ENCODE peak calls at places on chromosomes 11 and 22, in eight cellular contexts. S is IMR-90, R is uterus, A is body of pancreas, U is H1, V is K562, I is right lobe of liver, Z is prostate gland. E is an unnamed sample.

GRCh38 chr22:40189979-40190378 is 12.3 kb downstream of the TNRC6B start:
- DNase-seq in A (no peak), V (no peak), S (peak; percentile 26), Z (no peak), R (no peak), I (no peak), U (no peak), E (no peak)

GRCh38 chr22:19849800-19850481 is 4.7 kb downstream of the GNB1L start:
- DNase-seq in Z (peak; percentile 90), V (no peak), S (no peak), A (peak; percentile 55), U (no peak), I (peak; percentile 20), R (no peak), E (no peak)

GRCh38 chr22:49751968-49752597 is 75.6 kb downstream of the BRD1 start:
- DNase-seq in S (no peak), Z (no peak), I (no peak), R (no peak), A (no peak), U (no peak), V (peak; percentile 67), E (no peak)

GRCh38 chr11:93143800-93144199 is 54.0 kb downstream of the SLC36A4 start:
- DNase-seq in S (peak; percentile 33), U (no peak), A (no peak), Z (no peak), I (no peak), V (no peak), R (no peak), E (no peak)

GRCh38 chr22:30859714-30860095 is 108.9 kb downstream of the MORC2 start:
- DNase-seq in A (no peak), S (no peak), R (no peak), V (peak; percentile 4), I (peak; percentile 18), U (no peak), Z (no peak), E (no peak)

GRCh38 chr11:125085301-125086081 is 22.4 kb downstream of the SLC37A2 start:
- DNase-seq in I (no peak), S (no peak), R (no peak), V (no peak), U (no peak), Z (no peak), A (no peak), E (no peak)

GRCh38 chr11:131867457-131868257 is 497.2 kb downstream of the NTM start:
- DNase-seq in V (no peak), I (peak; percentile 64), A (peak; percentile 78), Z (peak; percentile 35), U (peak; percentile 68), R (peak; percentile 55), S (peak; percentile 89), E (peak; percentile 47)

GRCh38 chr22:27406389-27406861 is 395.1 kb downstream of the MN1 start:
- DNase-seq in R (no peak), S (peak; percentile 22), I (no peak), Z (no peak), A (no peak), U (no peak), V (no peak), E (no peak)

GRCh38 chr11:105297463-105297862 is 157.9 kb upstream of the CARD18 start:
- DNase-seq in I (no peak), S (peak; percentile 73), R (no peak), U (no peak), Z (no peak), A (no peak), V (no peak), E (no peak)
- TF ChIP-seq POLR2A in I (no peak), S (no peak), R (no peak), U (no peak), Z (no peak), A (no peak), V (no peak), E (no peak)

DNA sequence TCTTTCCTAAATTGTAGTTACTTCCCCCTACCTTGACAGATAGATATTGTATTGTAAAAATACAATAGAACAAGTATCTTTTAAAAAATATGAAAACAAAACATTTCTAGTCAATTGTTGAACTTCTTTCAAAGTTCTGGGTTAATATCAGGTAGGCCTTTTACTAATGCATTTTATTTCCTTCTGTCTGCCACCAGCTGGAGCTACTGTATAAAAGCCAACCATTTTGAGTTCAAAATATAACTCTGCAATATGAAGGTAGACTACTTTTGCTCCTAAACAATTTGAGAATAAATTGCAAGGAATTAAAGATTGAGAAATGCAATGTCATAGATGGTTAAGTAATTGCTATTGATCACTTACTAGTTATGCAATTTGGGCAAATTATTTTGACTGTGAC is 22.1 kb upstream of the LIN7C start:
- DNase-seq in I (no peak), S (no peak), A (no peak), R (no peak), V (no peak), Z (no peak), U (no peak), E (no peak)
- TF ChIP-seq CTCF in I (peak; percentile 32), S (no peak), A (no peak), R (no peak), V (no peak), Z (no peak), U (no peak), E (no peak)

GRCh38 chr22:37287550-37287951 is 5.2 kb downstream of the CYTH4 start:
- DNase-seq in Z (no peak), S (no peak), A (no peak), U (no peak), I (no peak), V (no peak), R (no peak), E (no peak)
- H3K4me1 ChIP-seq in Z (no peaks in the 10 kb centered on the region), S (peaks cover 3% of the 10 kb centered on the region), A (no peaks in the 10 kb centered on the region), U (no peaks in the 10 kb centered on the region), I (no peaks in the 10 kb centered on the region), V (no peaks in the 10 kb centered on the region), R (no peaks in the 10 kb centered on the region), E (no peaks in the 10 kb centered on the region)

GRCh38 chr11:2928605-2929510 is at the start of gene PHLDA2:
- DNase-seq in U (no peak), S (peak; percentile 85), V (peak; percentile 75), I (peak; percentile 76), Z (no peak), A (peak; percentile 75), R (no peak), E (peak; percentile 73)
- TF ChIP-seq POLR2A in U (peak; percentile 59), S (peak; percentile 98), V (peak; percentile 95), I (peak; percentile 88), Z (peak; percentile 73), A (peak; percentile 84), R (no peak), E (peak; percentile 95)

DNA sequence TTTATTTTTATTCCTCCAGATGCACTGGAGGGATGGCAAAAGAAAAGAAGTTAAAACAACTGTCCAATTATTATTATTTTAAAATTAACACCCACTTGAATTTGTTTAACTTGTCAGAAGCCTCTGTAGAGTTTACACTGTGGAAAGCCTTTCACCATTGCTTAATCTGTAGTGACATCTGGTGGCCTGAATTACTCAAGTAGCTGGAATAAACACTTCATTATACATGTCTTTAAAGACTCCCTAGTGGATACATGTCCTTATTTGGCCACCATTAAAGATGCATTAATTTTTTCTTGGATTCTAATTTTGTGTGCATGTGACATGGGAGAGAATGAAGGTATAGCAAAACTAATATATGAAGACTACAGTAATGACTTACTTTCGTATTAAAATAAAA is 1496.5 kb downstream of the FAM181B start:
- DNase-seq in Z (peak; percentile 25), R (no peak), U (no peak), I (no peak), S (peak; percentile 4), V (no peak), A (no peak), E (no peak)
- TF ChIP-seq CTCF in Z (peak; percentile 67), R (peak; percentile 14), U (no peak), I (peak; percentile 36), S (peak; percentile 29), V (no peak), A (no peak), E (peak; percentile 7)

DNA sequence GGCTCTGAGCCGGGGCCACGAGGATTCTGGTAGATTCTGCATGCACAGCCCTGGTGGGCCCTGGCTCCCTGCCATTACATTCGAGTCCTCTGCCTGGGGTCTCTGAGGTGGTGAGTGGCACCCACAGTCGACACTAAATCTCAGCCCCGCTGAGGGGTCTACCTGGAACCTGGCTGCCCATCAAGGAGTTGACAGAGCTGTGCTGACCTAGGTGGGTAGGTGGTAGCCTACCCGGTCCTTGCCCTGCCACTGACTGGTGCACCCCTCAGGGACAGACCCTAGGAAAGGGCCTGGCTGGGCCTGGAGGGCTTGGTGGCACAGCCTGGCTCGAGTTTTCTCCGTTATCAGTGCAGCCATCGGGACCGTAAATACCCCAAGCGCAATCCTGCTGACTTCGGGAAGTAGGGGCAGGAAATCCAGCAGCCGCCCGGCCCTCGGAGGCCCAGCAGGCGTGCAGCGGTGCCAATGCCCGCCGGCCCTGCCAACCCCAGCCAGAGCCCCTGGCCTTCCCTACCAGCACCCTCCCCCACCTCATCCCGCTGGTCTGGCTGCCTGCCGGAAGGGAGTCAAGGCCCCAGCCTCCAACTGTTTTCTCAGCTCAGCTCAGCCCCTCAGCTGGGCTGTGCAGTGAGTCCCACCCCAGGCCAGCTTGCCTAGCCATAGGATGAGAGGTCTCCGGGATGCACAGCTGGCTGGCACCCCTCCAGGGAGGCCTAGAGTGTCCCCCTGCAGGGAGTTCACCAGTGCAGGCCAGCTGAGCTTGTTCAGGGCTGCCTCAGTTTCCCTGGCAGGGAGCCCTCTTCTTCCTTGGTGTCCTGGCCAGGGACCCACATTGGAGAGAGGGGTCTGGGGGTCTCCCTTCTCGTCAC is 80.4 kb upstream of the KCNQ1OT1 start:
- DNase-seq in I (peak; percentile 57), A (peak; percentile 50), V (peak; percentile 30), R (peak; percentile 26), U (no peak), Z (peak; percentile 4), S (no peak), E (peak; percentile 10)
- H3K4me1 ChIP-seq in I (peaks cover 16% of the 10 kb centered on the region), A (peaks cover 49% of the 10 kb centered on the region), V (peaks cover 59% of the 10 kb centered on the region), R (peaks cover 4% of the 10 kb centered on the region), U (no peaks in the 10 kb centered on the region), Z (peaks cover 16% of the 10 kb centered on the region), S (peaks cover 22% of the 10 kb centered on the region), E (peaks cover 34% of the 10 kb centered on the region)

DNA sequence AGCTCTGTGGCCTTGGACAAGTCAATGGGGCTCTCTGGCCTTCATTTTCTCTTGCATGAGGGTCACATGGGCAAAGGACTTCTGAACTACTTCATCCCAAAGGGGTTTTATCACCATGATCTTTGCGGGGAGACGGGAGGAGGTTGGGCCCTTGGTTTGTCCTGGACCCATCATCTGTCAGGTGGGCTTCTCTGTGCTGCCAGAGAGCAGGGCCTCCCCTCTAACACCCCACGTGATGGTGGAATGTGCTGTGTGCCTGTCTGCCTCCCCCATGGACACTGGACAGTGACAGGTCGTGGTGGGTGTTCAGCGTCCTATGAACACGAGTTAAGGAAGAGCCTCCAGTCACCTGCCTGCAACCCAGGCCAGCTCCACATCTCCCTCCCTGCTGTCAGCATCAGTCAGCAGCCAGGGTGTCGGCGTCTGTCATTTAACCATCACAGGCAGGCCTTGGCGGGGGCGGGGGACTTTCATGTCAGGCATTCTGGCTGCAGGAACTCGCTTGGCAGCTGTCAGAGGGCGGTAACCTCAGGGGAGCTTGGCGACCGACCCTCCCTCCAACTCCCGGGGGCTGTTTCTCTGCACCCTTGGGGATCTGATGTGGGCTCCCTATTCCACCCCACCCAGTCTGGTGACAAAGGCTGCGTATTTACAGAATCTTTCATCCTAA is 2.6 kb upstream of the SUN2 start:
- DNase-seq in S (no peak), I (no peak), R (no peak), Z (no peak), U (no peak), A (no peak), V (no peak), E (no peak)
- TF ChIP-seq POLR2A in S (no peak), I (no peak), R (no peak), Z (no peak), U (no peak), A (no peak), V (no peak), E (no peak)

GRCh38 chr11:64650923-64651523 is 60.0 kb downstream of the SLC22A12 start:
- DNase-seq in A (peak; percentile 25), R (no peak), U (no peak), Z (no peak), V (peak; percentile 63), I (no peak), S (peak; percentile 19), E (no peak)
- TF ChIP-seq CTCF in A (peak; percentile 32), R (no peak), U (no peak), Z (peak; percentile 30), V (peak; percentile 83), I (peak; percentile 36), S (peak; percentile 46), E (peak; percentile 34)